ENCODE peak calls at places on chromosomes 12 and 14, in eight cellular contexts. N, M, L, H, X, G, I and Y are unnamed samples.

GRCh38 chr12:131543040-131543439 is 167.8 kb upstream of the SFSWAP start:
- DNase-seq in N (no peak), M (no peak), L (no peak), H (no peak), X (no peak), G (no peak), I (no peak), Y (no peak)

GRCh38 chr12:16788888-16789790 is 183.2 kb upstream of the LMO3 start:
- DNase-seq in N (no peak), M (no peak), L (no peak), H (no peak), X (no peak), G (no peak), I (no peak), Y (no peak)

GRCh38 chr12:70809887-70810286 is 110.7 kb downstream of the PTPRR start:
- DNase-seq in N (no peak), M (no peak), L (no peak), H (no peak), X (no peak), G (no peak), I (no peak), Y (no peak)

GRCh38 chr14:29630566-29631160 is 297.0 kb downstream of the PRKD1 start:
- DNase-seq in N (no peak), M (no peak), L (no peak), H (no peak), X (no peak), G (no peak), I (no peak), Y (no peak)

GRCh38 chr12:57089259-57090245 is 638 bp downstream of the NAB2 start:
- DNase-seq in N (peak; percentile 64), M (no peak), L (peak; percentile 48), H (peak; percentile 58), X (peak; percentile 83), G (peak; percentile 61), I (no peak), Y (no peak)

GRCh38 chr12:99444859-99445316 is 202.7 kb upstream of the GARIN6 start:
- DNase-seq in N (no peak), M (no peak), L (no peak), H (no peak), X (no peak), G (no peak), I (peak; percentile 3), Y (no peak)

GRCh38 chr12:60172266-60172665 is 576.4 kb downstream of the SLC16A7 start:
- DNase-seq in N (no peak), M (no peak), L (no peak), H (peak; percentile 11), X (no peak), G (no peak), I (peak; percentile 23), Y (no peak)

GRCh38 chr12:57613427-57614109 is 2.3 kb downstream of the ARHGEF25 start:
- DNase-seq in N (no peak), M (no peak), L (no peak), H (no peak), X (no peak), G (no peak), I (no peak), Y (no peak)

GRCh38 chr14:86388216-86388615 is 858.3 kb downstream of the FLRT2 start:
- DNase-seq in N (no peak), M (no peak), L (no peak), H (no peak), X (no peak), G (no peak), I (no peak), Y (no peak)

GRCh38 chr12:75725505-75726120 is 214.2 kb upstream of the KRR1 start:
- DNase-seq in N (no peak), M (no peak), L (no peak), H (peak; percentile 87), X (no peak), G (no peak), I (peak; percentile 48), Y (no peak)

GRCh38 chr14:23406244-23406643 is 1.8 kb downstream of the MYH6 start:
- DNase-seq in N (no peak), M (no peak), L (no peak), H (no peak), X (no peak), G (no peak), I (no peak), Y (no peak)

GRCh38 chr12:55330446-55330845 is at the start of gene OR6C3:
- DNase-seq in N (no peak), M (no peak), L (no peak), H (no peak), X (no peak), G (no peak), I (no peak), Y (no peak)

GRCh38 chr12:125651625-125652024 is 586.4 kb downstream of the AACS start:
- DNase-seq in N (no peak), M (no peak), L (no peak), H (no peak), X (no peak), G (no peak), I (no peak), Y (no peak)

GRCh38 chr12:99418379-99418778 is 229.2 kb upstream of the GARIN6 start:
- DNase-seq in N (no peak), M (no peak), L (no peak), H (no peak), X (no peak), G (no peak), I (no peak), Y (no peak)

GRCh38 chr12:96103067-96103650 is 67.8 kb upstream of the LTA4H start:
- DNase-seq in N (no peak), M (no peak), L (no peak), H (no peak), X (no peak), G (no peak), I (no peak), Y (no peak)

GRCh38 chr14:79254069-79254775 is 957.1 kb downstream of the DIO2 start:
- DNase-seq in N (no peak), M (no peak), L (no peak), H (peak; percentile 24), X (no peak), G (no peak), I (no peak), Y (no peak)

GRCh38 chr14:32939254-32940065 is 781 bp downstream of the NPAS3 start:
- DNase-seq in N (peak; percentile 78), M (peak; percentile 23), L (no peak), H (peak; percentile 68), X (peak; percentile 41), G (no peak), I (peak; percentile 79), Y (no peak)

GRCh38 chr12:109258607-109259544 is 50.2 kb downstream of the FOXN4 start:
- DNase-seq in N (no peak), M (no peak), L (no peak), H (no peak), X (no peak), G (no peak), I (no peak), Y (no peak)

GRCh38 chr12:108565976-108566375 is 3.6 kb downstream of the ISCU start:
- DNase-seq in N (no peak), M (no peak), L (peak; percentile 65), H (peak; percentile 89), X (peak; percentile 81), G (peak; percentile 36), I (peak; percentile 64), Y (no peak)

GRCh38 chr12:67617619-67618018 is 30.9 kb upstream of the DYRK2 start:
- DNase-seq in N (no peak), M (no peak), L (no peak), H (no peak), X (no peak), G (no peak), I (no peak), Y (no peak)

GRCh38 chr12:49832836-49833421 is 4.7 kb upstream of the NCKAP5L start:
- DNase-seq in N (no peak), M (no peak), L (no peak), H (peak; percentile 73), X (no peak), G (no peak), I (peak; percentile 36), Y (peak; percentile 57)

GRCh38 chr14:51369814-51370213 is 129.8 kb downstream of the TMX1 start:
- DNase-seq in N (no peak), M (no peak), L (peak; percentile 7), H (peak; percentile 30), X (peak; percentile 39), G (no peak), I (no peak), Y (no peak)

GRCh38 chr12:27337376-27337775 is 4.7 kb downstream of the BMAL2 start:
- DNase-seq in N (no peak), M (no peak), L (no peak), H (no peak), X (no peak), G (no peak), I (no peak), Y (no peak)

GRCh38 chr12:1993871-1994371 is 10.3 kb downstream of the DCP1B start:
- DNase-seq in N (no peak), M (no peak), L (peak; percentile 9), H (peak; percentile 61), X (peak; percentile 10), G (no peak), I (no peak), Y (peak; percentile 64)

GRCh38 chr12:30525171-30525570 is 170.5 kb downstream of the IPO8 start:
- DNase-seq in N (no peak), M (no peak), L (no peak), H (no peak), X (no peak), G (no peak), I (no peak), Y (no peak)

GRCh38 chr14:24408764-24409163 is 10.0 kb downstream of the NYNRIN start:
- DNase-seq in N (no peak), M (no peak), L (no peak), H (no peak), X (no peak), G (no peak), I (no peak), Y (no peak)

GRCh38 chr12:7959278-7960063 is 23.5 kb upstream of the SLC2A3 start:
- DNase-seq in N (no peak), M (no peak), L (peak; percentile 47), H (peak; percentile 16), X (peak; percentile 63), G (peak; percentile 61), I (no peak), Y (peak; percentile 96)

GRCh38 chr12:72570601-72571000 is 298.4 kb downstream of the TRHDE start:
- DNase-seq in N (no peak), M (no peak), L (no peak), H (no peak), X (no peak), G (no peak), I (no peak), Y (no peak)

GRCh38 chr14:23861666-23862065 is 91.9 kb upstream of the DHRS4 start:
- DNase-seq in N (no peak), M (no peak), L (no peak), H (no peak), X (no peak), G (no peak), I (no peak), Y (peak; percentile 32)

GRCh38 chr12:40827923-40828592 is 135.8 kb downstream of the CNTN1 start:
- DNase-seq in N (no peak), M (no peak), L (no peak), H (no peak), X (no peak), G (no peak), I (no peak), Y (no peak)

GRCh38 chr14:32933943-32934890 is 4.5 kb upstream of the NPAS3 start:
- DNase-seq in N (peak; percentile 80), M (no peak), L (no peak), H (peak; percentile 22), X (no peak), G (no peak), I (peak; percentile 29), Y (no peak)

GRCh38 chr12:54141534-54142475 is 47.0 kb downstream of the SMUG1 start:
- DNase-seq in N (no peak), M (no peak), L (no peak), H (peak; percentile 82), X (no peak), G (no peak), I (peak; percentile 84), Y (no peak)

GRCh38 chr14:24293525-24293924 is 6.1 kb downstream of the DHRS1 start:
- DNase-seq in N (no peak), M (no peak), L (no peak), H (no peak), X (no peak), G (no peak), I (no peak), Y (no peak)

GRCh38 chr14:45133683-45134050 is 614 bp downstream of the FKBP3 start:
- DNase-seq in N (no peak), M (no peak), L (no peak), H (no peak), X (no peak), G (no peak), I (no peak), Y (no peak)